ENCODE peak calls at places on chromosomes 13 and 19, in five cellular contexts. I is heart left ventricle, W is fibroblast of the aortic adventitia, E is cardiac muscle cell, Y is epithelial cell of esophagus. S is an unnamed sample.

GRCh38 chr19:1848399-1849131 is at the start of gene REXO1:
- DNase-seq in Y (peak), W (peak), E (peak), I (peak), S (peak)

GRCh38 chr19:4368128-4368820 is 24.9 kb downstream of the MPND start:
- DNase-seq in W (no peak), Y (no peak), E (peak), I (no peak), S (no peak)

GRCh38 chr19:34265221-34265650 is 10.9 kb downstream of the GARRE1 start:
- DNase-seq in W (no peak), E (no peak), I (peak), Y (peak), S (no peak)

GRCh38 chr13:39483326-39483725 is 119.7 kb downstream of the LHFPL6 start:
- DNase-seq in Y (peak), E (no peak), W (peak), I (no peak), S (no peak)

GRCh38 chr13:38348890-38349289 is 761 bp upstream of the UFM1 start:
- DNase-seq in Y (peak), W (peak), E (no peak), I (no peak), S (peak)

GRCh38 chr13:88761145-88761544 is 1090.0 kb downstream of the SLITRK5 start:
- DNase-seq in W (no peak), Y (no peak), E (no peak), I (no peak), S (no peak)

GRCh38 chr13:98796798-98797197 is 44.3 kb upstream of the SLC15A1 start:
- DNase-seq in W (no peak), E (no peak), I (no peak), Y (no peak), S (no peak)

GRCh38 chr13:98349731-98350305 is 172.7 kb upstream of the RNF113B start:
- DNase-seq in Y (no peak), W (no peak), E (no peak), I (no peak), S (no peak)

GRCh38 chr13:113110048-113110851 is 4.7 kb downstream of the F7 start:
- DNase-seq in Y (no peak), W (no peak), I (peak), E (peak), S (no peak)

GRCh38 chr19:4935449-4935848 is 26.1 kb downstream of the UHRF1 start:
- DNase-seq in I (no peak), W (no peak), E (no peak), Y (no peak), S (no peak)

GRCh38 chr19:14198384-14199376 is 7.3 kb downstream of the ADGRL1 start:
- DNase-seq in E (peak), Y (no peak), I (no peak), W (no peak), S (no peak)

GRCh38 chr13:114009590-114010400 is 35.9 kb upstream of the C13orf46 start:
- DNase-seq in Y (no peak), E (no peak), W (no peak), I (peak), S (no peak)

GRCh38 chr13:100363874-100364273 is 224.7 kb downstream of the GGACT start:
- DNase-seq in E (peak), Y (peak), W (peak), I (no peak), S (peak)

GRCh38 chr19:38122402-38123093 is 101.5 kb downstream of the DPF1 start:
- DNase-seq in I (no peak), W (no peak), E (no peak), Y (no peak), S (no peak)

GRCh38 chr19:16571689-16572331 is 405 bp downstream of the SLC35E1 start:
- DNase-seq in Y (peak), W (no peak), E (peak), I (no peak), S (no peak)

GRCh38 chr13:90717451-90717936 is 630.0 kb upstream of the MIR17HG start:
- DNase-seq in W (peak), E (peak), Y (peak), I (no peak), S (peak)

GRCh38 chr19:19137556-19138109 is 645 bp downstream of the TMEM161A start:
- DNase-seq in Y (no peak), E (peak), I (no peak), W (peak), S (no peak)

GRCh38 chr19:3822683-3823344 is 36.6 kb upstream of the MATK start:
- DNase-seq in Y (no peak), E (no peak), W (no peak), I (no peak), S (no peak)

GRCh38 chr13:34124912-34125311 is 307.0 kb downstream of the RFC3 start:
- DNase-seq in I (no peak), Y (no peak), E (no peak), W (no peak), S (no peak)

GRCh38 chr13:39602614-39603366 is at the start of gene LHFPL6:
- DNase-seq in E (peak), Y (peak), W (peak), I (peak), S (peak)

GRCh38 chr13:100535401-100536135 is 53.0 kb downstream of the GGACT start:
- DNase-seq in W (peak), I (no peak), E (peak), Y (no peak), S (no peak)

GRCh38 chr13:33918199-33918932 is 100.4 kb downstream of the RFC3 start:
- DNase-seq in I (no peak), W (peak), E (peak), Y (peak), S (peak)

GRCh38 chr19:5554828-5555227 is 12.9 kb downstream of the TINCR start:
- DNase-seq in W (no peak), I (no peak), E (no peak), Y (no peak), S (no peak)

GRCh38 chr19:45739498-45740439 is 6.5 kb downstream of the MEIOSIN start:
- DNase-seq in I (no peak), Y (no peak), W (no peak), E (no peak), S (no peak)

GRCh38 chr19:18156841-18157464 is 4.0 kb downstream of the PIK3R2 start:
- DNase-seq in Y (peak), W (peak), E (peak), I (peak), S (peak)

GRCh38 chr19:3031607-3031867 is 2.5 kb upstream of the TLE2 start:
- DNase-seq in E (no peak), W (no peak), Y (no peak), I (no peak), S (no peak)

GRCh38 chr19:38031423-38031770 is 124.4 kb downstream of the SIPA1L3 start:
- DNase-seq in Y (no peak), I (no peak), E (peak), W (peak), S (peak)

GRCh38 chr19:16184665-16185122 is 516 bp upstream of the FAM32A start:
- DNase-seq in Y (no peak), I (no peak), E (no peak), W (no peak), S (no peak)

GRCh38 chr13:101915333-101915732 is 462.9 kb downstream of the ITGBL1 start:
- DNase-seq in W (no peak), Y (no peak), I (no peak), E (no peak), S (no peak)

GRCh38 chr19:42216653-42217521 is 590 bp downstream of the DEDD2 start:
- DNase-seq in W (peak), I (peak), E (peak), Y (peak), S (peak)

GRCh38 chr13:31674056-31674455 is 65.3 kb upstream of the RXFP2 start:
- DNase-seq in E (peak), Y (no peak), W (peak), I (no peak), S (no peak)

GRCh38 chr19:2231621-2232221 is 4.4 kb downstream of the PLEKHJ1 start:
- DNase-seq in Y (no peak), E (no peak), W (no peak), I (no peak), S (no peak)

GRCh38 chr19:5109560-5109959 is 140.6 kb downstream of the KDM4B start:
- DNase-seq in W (no peak), E (no peak), Y (no peak), I (no peak), S (no peak)

GRCh38 chr19:5826531-5827341 is 12.8 kb downstream of the FUT6 start:
- DNase-seq in W (peak), Y (peak), E (peak), I (peak), S (no peak)

GRCh38 chr19:49591731-49592485 is 926 bp downstream of the PRR12 start:
- DNase-seq in Y (peak), I (no peak), E (peak), W (peak), S (peak)

GRCh38 chr19:57310792-57311191 is 9.5 kb upstream of the ZNF543 start:
- DNase-seq in I (no peak), Y (no peak), W (no peak), E (no peak), S (no peak)

GRCh38 chr13:38769526-38769925 is 82.6 kb downstream of the FREM2 start:
- DNase-seq in W (no peak), E (no peak), I (no peak), Y (no peak), S (no peak)

GRCh38 chr19:44644391-44645016 is 794 bp downstream of the PVR start:
- DNase-seq in I (no peak), W (peak), E (no peak), Y (peak), S (peak)
- TF ChIP-seq CTCF in I (no peak), W (no peak), E (no peak), Y (no peak), S (no peak)

DNA sequence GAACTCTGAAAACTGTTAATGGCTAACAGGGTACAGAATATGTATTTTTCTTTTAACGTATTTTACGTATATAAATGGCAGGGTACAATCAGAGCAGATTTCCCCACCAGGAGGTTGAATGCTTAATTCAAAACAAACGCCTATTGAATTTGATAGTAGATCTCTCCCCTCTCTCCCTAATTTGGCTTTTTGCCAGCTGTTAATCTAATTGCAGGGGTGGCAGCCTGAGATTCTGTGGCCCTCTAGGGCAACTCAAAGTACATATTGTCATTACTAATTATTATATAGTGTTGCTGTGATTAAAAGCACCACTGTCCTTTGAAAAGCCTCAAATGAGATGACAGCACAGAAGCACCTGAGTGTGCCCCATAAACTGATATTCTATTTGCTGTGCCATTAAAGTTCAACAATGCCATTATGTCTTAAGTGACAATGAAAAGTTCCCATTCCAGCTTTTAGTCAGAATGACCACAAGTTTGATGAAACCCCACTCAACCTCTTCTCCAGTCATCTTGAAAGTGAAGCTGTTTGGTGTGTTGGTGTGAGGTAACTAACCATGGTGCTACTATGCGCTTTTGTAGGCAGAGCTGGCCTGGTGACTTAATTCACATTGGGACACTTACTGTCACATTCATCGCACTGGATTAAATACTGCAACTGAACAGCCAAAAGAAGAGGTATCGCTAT is 351.4 kb downstream of the KCNRG start:
- DNase-seq in E (no peak), W (no peak), Y (no peak), I (no peak), S (no peak)
- H3K4me3 ChIP-seq in E (no peak), W (no peak), Y (no peak), I (no peak), S (no peak)

DNA sequence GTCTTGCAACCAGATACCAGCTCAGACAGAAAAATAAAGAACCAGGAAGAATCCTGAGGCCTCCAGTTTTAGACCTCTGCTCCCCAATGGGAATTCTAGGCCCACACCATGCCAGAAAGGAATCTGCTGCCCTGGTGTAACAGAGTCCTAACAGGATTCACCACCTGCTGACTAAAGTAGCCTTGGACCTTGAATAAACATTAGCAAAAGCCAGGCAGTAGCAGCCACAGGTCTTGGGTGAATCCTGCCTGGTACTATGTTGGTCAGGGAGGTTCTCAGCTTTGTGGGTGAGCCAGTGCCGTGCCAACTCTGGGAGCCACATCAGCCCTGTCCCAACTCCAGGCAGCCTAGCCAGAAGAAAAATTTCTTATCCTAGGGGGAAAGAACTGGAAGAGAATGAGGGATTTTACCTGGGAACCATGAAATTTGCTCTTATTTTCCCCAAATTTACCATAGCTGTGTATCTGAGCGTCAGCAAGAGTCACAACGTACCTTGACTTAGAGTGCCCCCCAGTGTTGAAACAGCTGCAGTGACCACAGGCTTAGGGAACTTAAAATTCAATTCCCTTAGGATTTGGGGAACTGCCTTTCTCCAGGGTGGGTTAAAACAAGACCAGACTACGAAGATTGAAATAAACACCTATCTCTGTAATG is 1895.6 kb upstream of the PRR20A start:
- DNase-seq in W (no peak), I (no peak), E (no peak), Y (peak), S (no peak)
- TF ChIP-seq CTCF in W (no peak), I (no peak), E (no peak), Y (peak), S (peak)

GRCh38 chr13:52067237-52067636 is 42.7 kb downstream of the UTP14C start:
- DNase-seq in I (no peak), E (peak), W (no peak), Y (peak), S (peak)
- H3K4me3 ChIP-seq in I (no peak), E (no peak), W (no peak), Y (no peak), S (no peak)

GRCh38 chr13:60540276-60540675 is 143.3 kb downstream of the TDRD3 start:
- DNase-seq in E (no peak), Y (no peak), W (no peak), I (no peak), S (no peak)
- TF ChIP-seq CTCF in E (no peak), Y (no peak), W (no peak), I (no peak), S (no peak)

GRCh38 chr19:10270616-10271394 is at the start of gene ICAM1:
- DNase-seq in Y (no peak), E (peak), W (peak), I (peak), S (peak)

GRCh38 chr19:10271543-10272086 is 695 bp downstream of the ICAM1 start:
- DNase-seq in I (no peak), Y (no peak), W (peak), E (peak), S (no peak)

GRCh38 chr19:10268077-10268476 is 2.8 kb upstream of the ICAM1 start:
- DNase-seq in W (no peak), Y (no peak), E (no peak), I (peak), S (no peak)

GRCh38 chr19:10270180-10270615 is 722 bp upstream of the ICAM1 start:
- DNase-seq in I (peak), Y (no peak), E (peak), W (no peak), S (no peak)

GRCh38 chr19:10269333-10270179 is 1.4 kb upstream of the ICAM1 start:
- DNase-seq in I (peak), E (peak), Y (peak), W (peak), S (peak)
- H3K4me3 ChIP-seq in I (peak), E (peak), Y (peak), W (peak), S (peak)